ENCODE peak calls at places on chromosome 19, in four cellular contexts. S is aorta, O is neural progenitor cell, X is GM23338. K is an unnamed sample.

GRCh38 chr19:45645631-45646344 is 6.6 kb upstream of the EML2 start:
- DNase-seq in S (peak), O (peak), X (peak), K (peak)

GRCh38 chr19:49685845-49686332 is 3.5 kb upstream of the ADM5 start:
- DNase-seq in S (no peak), O (no peak), X (no peak), K (no peak)

GRCh38 chr19:21197589-21198295 is 55.9 kb downstream of the ZNF431 start:
- DNase-seq in S (no peak), O (no peak), X (no peak), K (no peak)

GRCh38 chr19:42380155-42380554 is 9.9 kb downstream of the CNFN start:
- DNase-seq in S (no peak), O (no peak), X (no peak), K (no peak)

GRCh38 chr19:49851456-49852259 is 699 bp downstream of the PTOV1 start:
- DNase-seq in S (peak), O (peak), X (peak), K (peak)

GRCh38 chr19:58021541-58022282 is 12.1 kb upstream of the ZSCAN1 start:
- DNase-seq in S (peak), O (peak), X (peak), K (no peak)

GRCh38 chr19:46828484-46828883 is 22.2 kb downstream of the AP2S1 start:
- DNase-seq in S (no peak), O (no peak), X (no peak), K (no peak)

GRCh38 chr19:43619262-43620060 is at the start of gene ZNF428:
- DNase-seq in S (peak), O (peak), X (peak), K (peak)

GRCh38 chr19:45066921-45067661 is 9.2 kb downstream of the ZNF296 start:
- DNase-seq in S (no peak), O (no peak), X (no peak), K (no peak)

GRCh38 chr19:12953456-12954149 is 3.4 kb downstream of the GADD45GIP1 start:
- DNase-seq in S (no peak), O (no peak), X (no peak), K (no peak)

GRCh38 chr19:18091217-18091608 is 4.5 kb upstream of the IL12RB1 start:
- DNase-seq in S (no peak), O (no peak), X (no peak), K (peak)

GRCh38 chr19:18789883-18790565 is 1.1 kb downstream of the COMP start:
- DNase-seq in S (peak), O (peak), X (peak), K (no peak)

GRCh38 chr19:14021474-14021873 is 6.5 kb upstream of the RLN3 start:
- DNase-seq in S (no peak), O (peak), X (peak), K (no peak)

GRCh38 chr19:8089664-8090601 is 37.4 kb downstream of the CCL25 start:
- DNase-seq in S (no peak), O (no peak), X (peak), K (no peak)

GRCh38 chr19:8087876-8088275 is 35.3 kb downstream of the CCL25 start:
- DNase-seq in S (no peak), O (no peak), X (no peak), K (no peak)

GRCh38 chr19:8086849-8087248 is 34.3 kb downstream of the CCL25 start:
- DNase-seq in S (no peak), O (no peak), X (no peak), K (no peak)

GRCh38 chr19:8090932-8091331 is 38.4 kb downstream of the CCL25 start:
- DNase-seq in S (no peak), O (no peak), X (no peak), K (no peak)

DNA sequence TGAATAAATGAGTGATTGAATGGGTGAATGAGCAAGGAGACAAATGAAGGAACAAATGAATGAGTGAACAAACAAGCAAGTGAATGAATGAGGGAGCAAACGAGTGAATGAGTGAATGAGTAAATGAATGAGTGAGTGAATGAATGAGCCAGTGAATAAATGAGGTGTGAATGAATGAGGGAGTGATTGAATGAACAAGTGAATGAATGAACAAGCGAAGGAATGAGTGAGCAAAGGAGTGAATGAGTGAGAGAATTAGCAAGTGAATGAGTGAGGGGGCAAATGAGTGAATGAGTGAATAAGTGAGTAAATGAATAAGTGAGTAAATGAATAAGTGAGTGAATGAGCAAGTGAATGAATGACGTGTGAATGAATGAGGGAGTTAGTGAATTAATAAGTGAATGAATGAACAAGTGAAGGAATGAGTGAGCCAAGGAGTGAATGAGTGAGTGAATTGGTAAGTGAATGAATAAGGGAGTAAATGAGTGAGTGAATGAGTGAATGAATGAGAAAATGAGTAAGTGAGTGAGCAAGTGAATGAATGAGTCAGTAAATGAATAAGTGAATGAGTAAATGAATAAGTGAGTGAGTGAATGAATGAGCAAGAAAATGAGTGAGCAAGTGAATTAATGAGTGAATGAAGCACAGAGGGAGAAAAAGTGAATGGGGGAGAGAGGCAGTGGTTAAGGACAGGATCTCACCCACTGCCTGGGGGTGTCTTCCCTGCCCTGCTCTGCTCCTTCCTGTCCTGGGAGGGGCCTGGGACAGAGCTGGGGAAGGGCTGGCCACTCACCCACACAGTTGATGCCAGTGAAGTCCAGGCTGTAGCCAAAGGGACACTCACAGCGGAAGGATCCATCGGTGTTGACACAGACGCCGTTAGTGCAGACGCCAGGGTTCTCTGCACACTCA is 36.4 kb downstream of the CCL25 start:
- DNase-seq in S (no peak), O (no peak), X (no peak), K (no peak)
- H3K27ac ChIP-seq in S (no peak), O (no peak), X (no peak), K (no peak)

GRCh38 chr19:29686285-29686805 is 21.1 kb downstream of the PLEKHF1 start:
- DNase-seq in S (no peak), O (no peak), X (no peak), K (no peak)
- H3K27ac ChIP-seq in S (no peak), O (no peak), X (no peak), K (no peak)

GRCh38 chr19:52943134-52943883 is 19.4 kb downstream of the ZNF816 start:
- DNase-seq in S (no peak), O (no peak), X (no peak), K (no peak)
- H3K27ac ChIP-seq in S (no peak), O (no peak), X (peak), K (peak)

DNA sequence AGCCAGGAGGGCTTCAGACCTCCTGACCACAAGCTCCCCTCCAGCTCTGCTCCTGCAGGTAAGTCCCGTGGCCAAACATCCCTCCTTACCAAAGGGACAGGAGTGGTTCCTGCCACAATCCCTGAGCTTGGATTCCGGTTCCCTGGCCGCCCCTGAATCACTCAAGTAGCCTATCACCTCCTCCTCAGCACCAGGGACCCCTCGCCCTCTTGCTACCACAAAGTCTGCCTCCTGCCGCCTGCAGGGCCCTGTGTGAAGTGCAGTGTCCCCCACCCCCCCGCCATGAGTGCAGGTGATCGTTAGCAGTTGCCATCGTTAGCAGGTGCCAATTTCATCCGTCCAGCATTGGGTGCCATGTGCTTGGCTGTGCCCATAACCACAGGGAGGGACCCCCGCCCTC is 40.8 kb upstream of the RANBP3 start:
- DNase-seq in S (peak), O (peak), X (peak), K (no peak)
- H3K27ac ChIP-seq in S (no peak), O (no peak), X (no peak), K (no peak)

GRCh38 chr19:11853358-11853757 is 4.8 kb downstream of the ZNF439 start:
- DNase-seq in S (no peak), O (no peak), X (no peak), K (no peak)

GRCh38 chr19:11843741-11844140 is 4.8 kb upstream of the ZNF439 start:
- DNase-seq in S (no peak), O (no peak), X (no peak), K (no peak)

GRCh38 chr19:11848594-11849263 is at the start of gene ZNF439:
- DNase-seq in S (peak), O (peak), X (peak), K (peak)

GRCh38 chr19:11849264-11849615 is 714 bp downstream of the ZNF439 start:
- DNase-seq in S (no peak), O (no peak), X (peak), K (no peak)

GRCh38 chr19:11848200-11848593 is 329 bp upstream of the ZNF439 start:
- DNase-seq in S (no peak), O (no peak), X (no peak), K (no peak)
- H3K27ac ChIP-seq in S (no peak), O (no peak), X (no peak), K (no peak)

GRCh38 chr19:51706296-51706695 is 13.2 kb downstream of the SPACA6 start:
- DNase-seq in S (no peak), O (no peak), X (no peak), K (no peak)

GRCh38 chr19:51709575-51709974 is 14.2 kb downstream of the HAS1 start:
- DNase-seq in S (no peak), O (no peak), X (no peak), K (no peak)

GRCh38 chr19:51710163-51710562 is 13.6 kb downstream of the HAS1 start:
- DNase-seq in S (no peak), O (no peak), X (no peak), K (no peak)

GRCh38 chr19:51706885-51707284 is 13.8 kb downstream of the SPACA6 start:
- DNase-seq in S (no peak), O (no peak), X (no peak), K (no peak)

GRCh38 chr19:51708811-51709210 is 15.0 kb downstream of the HAS1 start:
- DNase-seq in S (no peak), O (no peak), X (no peak), K (no peak)
- H3K27ac ChIP-seq in S (no peak), O (no peak), X (no peak), K (no peak)

DNA sequence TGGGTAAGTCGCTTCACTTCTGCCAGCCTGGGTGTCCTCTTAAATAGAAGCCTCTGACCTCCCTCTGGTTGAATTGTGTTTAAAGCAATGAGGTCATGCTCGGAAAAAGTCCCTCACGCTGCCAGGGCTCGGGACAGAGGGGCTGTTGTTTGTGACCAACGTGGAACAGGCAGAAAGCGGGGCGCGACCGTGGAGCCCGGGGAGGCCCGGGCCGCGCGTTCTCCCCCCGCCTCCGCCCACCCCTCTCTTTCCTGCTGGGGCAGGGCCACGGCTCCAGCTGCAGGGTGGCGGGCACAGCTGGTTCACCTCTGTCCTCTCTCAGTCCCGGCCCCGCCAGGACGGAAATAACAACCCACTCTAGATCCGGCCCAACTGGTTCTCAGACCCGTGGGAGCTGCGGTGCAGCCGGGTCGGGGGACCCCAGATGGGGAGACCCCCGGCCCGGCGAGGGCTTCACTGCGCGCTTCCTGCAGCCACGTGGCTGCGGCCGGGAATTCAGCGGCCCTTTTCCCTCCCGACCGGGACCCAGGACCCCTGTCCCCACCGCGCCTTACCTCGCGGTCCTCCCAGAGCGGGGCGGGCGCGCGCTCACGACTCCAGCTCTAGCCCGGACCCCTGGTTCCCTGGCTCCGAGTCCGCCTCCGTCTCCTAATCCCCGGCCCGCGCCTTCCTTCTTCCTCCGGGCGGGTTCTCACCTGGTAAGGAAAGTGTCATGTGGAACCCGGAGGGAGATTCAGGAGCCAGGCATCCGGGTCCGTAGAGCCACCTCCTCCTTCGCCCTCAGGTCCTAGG is 1.9 kb downstream of the CDC42EP5 start:
- DNase-seq in S (peak), O (peak), X (peak), K (no peak)
- H3K27ac ChIP-seq in S (no peak), O (no peak), X (no peak), K (no peak)